ENCODE peak calls at places on chromosomes 5 and 9, in five cellular contexts. K is cardiac muscle cell, J is SK-N-SH, N is A673, Q is tibial artery. L is an unnamed sample.

GRCh38 chr9:97615439-97616072 is 17.6 kb downstream of the TSTD2 start:
- DNase-seq in K (peak; percentile 80), N (peak; percentile 74), Q (peak; percentile 69), J (peak; percentile 61), L (peak; percentile 43)

GRCh38 chr5:146647656-146648199 is 131.7 kb upstream of the GPR151 start:
- DNase-seq in K (no peak), N (no peak), J (peak; percentile 61), Q (no peak), L (no peak)

GRCh38 chr5:73901045-73901444 is 275.0 kb downstream of the ARHGEF28 start:
- DNase-seq in J (no peak), Q (no peak), K (peak; percentile 86), N (peak; percentile 41), L (no peak)

GRCh38 chr9:3074247-3074646 is 230.4 kb upstream of the PUM3 start:
- DNase-seq in Q (no peak), J (no peak), N (no peak), K (no peak), L (no peak)

GRCh38 chr5:122576266-122577016 is 198.4 kb upstream of the SNX2 start:
- DNase-seq in Q (no peak), N (no peak), J (no peak), K (peak; percentile 37), L (no peak)

GRCh38 chr5:53170748-53171349 is 61.3 kb upstream of the MOCS2 start:
- DNase-seq in Q (no peak), K (peak; percentile 62), N (peak; percentile 17), J (peak; percentile 30), L (no peak)

GRCh38 chr9:78884611-78885150 is 587.8 kb downstream of the PSAT1 start:
- DNase-seq in N (no peak), K (no peak), Q (no peak), J (no peak), L (no peak)

GRCh38 chr9:38415846-38416245 is 8.4 kb downstream of the IGFBPL1 start:
- DNase-seq in Q (no peak), K (no peak), N (no peak), J (no peak), L (no peak)

GRCh38 chr9:93900971-93901861 is 53.9 kb downstream of the BARX1 start:
- DNase-seq in J (no peak), N (no peak), K (no peak), Q (no peak), L (no peak)

GRCh38 chr5:5421149-5421960 is 1.1 kb upstream of the ICE1 start:
- DNase-seq in J (no peak), K (peak; percentile 25), N (peak; percentile 22), Q (no peak), L (no peak)

GRCh38 chr5:171462136-171462927 is 42.9 kb downstream of the FGF18 start:
- DNase-seq in K (no peak), J (no peak), N (no peak), Q (no peak), L (no peak)

GRCh38 chr9:21974230-21974541 is 20.0 kb downstream of the CDKN2A start:
- DNase-seq in K (no peak), Q (no peak), J (no peak), N (no peak), L (no peak)

GRCh38 chr5:85069659-85070640 is 685.3 kb upstream of the EDIL3 start:
- DNase-seq in N (peak; percentile 43), K (peak; percentile 2), Q (no peak), J (no peak), L (no peak)

GRCh38 chr9:21030389-21031035 is 928 bp downstream of the HACD4 start:
- DNase-seq in N (peak; percentile 58), Q (no peak), K (peak; percentile 24), J (no peak), L (no peak)

DNA sequence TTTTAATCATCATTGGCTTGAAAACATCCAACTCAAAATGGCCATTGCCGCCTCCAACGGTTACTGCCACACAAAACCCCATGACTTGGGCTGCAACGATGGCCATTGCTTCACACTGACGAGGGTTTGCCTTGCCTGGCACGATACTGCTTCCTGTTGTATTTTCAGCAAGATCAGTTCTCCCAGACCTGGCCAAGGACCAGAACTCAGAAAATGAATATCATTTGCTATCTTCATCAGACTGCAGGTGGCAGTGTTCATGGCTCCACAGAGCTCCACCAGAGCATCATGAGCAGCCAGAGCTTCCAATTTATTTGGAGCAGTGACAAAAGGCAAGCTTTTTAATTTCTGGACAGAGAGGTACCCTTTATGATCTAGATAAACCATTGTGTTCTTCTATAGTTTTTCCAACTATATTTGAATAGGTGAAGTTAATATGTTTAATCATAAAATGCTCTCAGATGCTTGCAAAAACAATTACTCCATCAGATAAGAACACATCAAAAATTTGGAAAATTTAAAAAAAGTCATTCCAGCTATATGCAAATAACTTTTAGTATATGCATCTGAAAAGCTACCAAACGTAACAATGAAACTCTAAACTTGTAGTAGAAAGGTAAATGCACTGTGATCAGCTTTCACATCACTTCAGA is 10.4 kb downstream of the AMACR start:
- DNase-seq in N (peak; percentile 81), Q (peak; percentile 80), J (peak; percentile 58), K (peak; percentile 88), L (peak; percentile 7)
- H3K4me3 ChIP-seq in N (no peak overlapping the region), Q (no peak overlapping the region), J (no peak overlapping the region), K (no peak overlapping the region), L (no peak overlapping the region)

GRCh38 chr9:4663956-4664355 is 1.9 kb downstream of the PLPP6 start:
- DNase-seq in Q (no peak), J (no peak), K (no peak), N (no peak), L (no peak)

GRCh38 chr9:4661165-4662095 is 664 bp upstream of the PLPP6 start:
- DNase-seq in Q (no peak), J (no peak), K (peak; percentile 83), N (peak; percentile 52), L (no peak)

GRCh38 chr9:4662989-4663792 is 1.1 kb downstream of the PLPP6 start:
- DNase-seq in N (peak; percentile 59), J (peak; percentile 21), K (no peak), Q (no peak), L (no peak)

GRCh38 chr9:4665357-4665756 is 923 bp downstream of the SPATA6L start:
- DNase-seq in J (peak; percentile 37), N (peak; percentile 86), K (peak; percentile 75), Q (no peak), L (no peak)

DNA sequence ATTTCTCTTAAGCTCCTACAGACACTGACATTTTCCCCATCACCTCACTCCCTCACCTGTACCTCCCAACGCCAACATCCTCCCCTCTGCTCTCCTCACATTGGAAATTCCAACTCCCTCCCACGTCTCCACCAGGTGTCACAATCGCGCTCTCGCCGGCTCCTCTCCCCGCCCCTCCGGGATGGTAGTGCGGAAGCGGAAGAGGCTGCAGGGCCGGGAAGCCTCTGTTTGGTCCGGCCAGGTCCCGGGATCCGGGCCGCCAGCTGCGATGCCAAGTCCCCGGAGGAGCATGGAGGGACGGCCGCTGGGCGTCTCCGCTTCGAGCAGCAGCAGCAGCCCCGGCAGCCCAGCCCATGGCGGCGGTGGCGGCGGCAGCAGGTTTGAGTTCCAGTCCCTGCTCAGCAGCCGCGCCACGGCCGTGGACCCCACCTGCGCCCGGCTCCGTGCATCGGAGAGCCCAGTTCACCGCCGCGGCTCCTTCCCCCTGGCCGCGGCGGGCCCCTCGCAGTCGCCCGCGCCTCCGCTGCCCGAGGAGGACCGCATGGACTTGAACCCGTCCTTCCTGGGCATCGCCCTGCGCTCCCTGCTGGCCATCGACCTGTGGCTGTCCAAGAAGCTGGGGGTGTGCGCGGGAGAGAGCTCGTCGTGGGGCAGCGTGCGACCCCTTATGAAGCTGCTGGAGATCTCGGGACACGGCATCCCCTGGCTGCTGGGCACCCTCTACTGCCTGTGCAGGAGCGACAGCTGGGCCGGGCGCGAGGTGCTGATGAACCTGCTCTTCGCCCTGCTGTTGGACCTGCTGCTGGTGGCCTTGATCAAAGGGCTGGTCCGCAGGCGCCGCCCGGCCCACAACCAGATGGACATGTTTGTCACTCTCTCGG is at the start of gene PLPP6:
- DNase-seq in Q (peak; percentile 92), N (peak; percentile 93), J (peak; percentile 92), K (peak; percentile 86), L (peak; percentile 74)
- H3K4me3 ChIP-seq in Q (peak within 1 kb of the TSS; percentile 83), N (peak within 1 kb of the TSS; percentile 79), J (peak within 1 kb of the TSS; percentile 88), K (peak within 1 kb of the TSS; percentile 87), L (peak within 1 kb of the TSS; percentile 37)

GRCh38 chr5:78562719-78563330 is 85.7 kb downstream of the LHFPL2 start:
- DNase-seq in K (no peak), N (no peak), Q (no peak), J (no peak), L (no peak)
- H3K4me3 ChIP-seq in K (no peak overlapping the region), N (no peak overlapping the region), Q (no peak overlapping the region), J (no peak overlapping the region), L (no peak overlapping the region)

GRCh38 chr9:79974806-79975422 is 403.1 kb downstream of the TLE4 start:
- DNase-seq in J (no peak), K (no peak), N (no peak), Q (no peak), L (no peak)

GRCh38 chr9:79975471-79976316 is 403.9 kb downstream of the TLE4 start:
- DNase-seq in K (no peak), Q (no peak), J (no peak), N (no peak), L (no peak)

GRCh38 chr9:79973627-79974026 is 401.9 kb downstream of the TLE4 start:
- DNase-seq in Q (no peak), K (no peak), J (no peak), N (no peak), L (no peak)

GRCh38 chr9:79977510-79978197 is 405.9 kb downstream of the TLE4 start:
- DNase-seq in K (no peak), Q (no peak), N (no peak), J (no peak), L (no peak)

GRCh38 chr9:79976501-79977444 is 405.0 kb downstream of the TLE4 start:
- DNase-seq in J (no peak), K (no peak), N (peak; percentile 17), Q (no peak), L (no peak)
- H3K4me3 ChIP-seq in J (no peak overlapping the region), K (no peak overlapping the region), N (no peak overlapping the region), Q (no peak overlapping the region), L (no peak overlapping the region)

GRCh38 chr9:130839237-130840111 is 4.4 kb downstream of the ABL1 start:
- DNase-seq in Q (no peak), J (no peak), K (no peak), N (no peak), L (no peak)
- H3K4me3 ChIP-seq in Q (peak overlapping the region; percentile 62), J (no peak overlapping the region), K (no peak overlapping the region), N (peak overlapping the region; percentile 16), L (no peak overlapping the region)

GRCh38 chr5:95734156-95734555 is 3.0 kb downstream of the RHOBTB3 start:
- DNase-seq in K (no peak), Q (no peak), N (no peak), J (no peak), L (no peak)

GRCh38 chr5:95733100-95733499 is 2.0 kb downstream of the RHOBTB3 start:
- DNase-seq in K (no peak), Q (no peak), J (no peak), N (no peak), L (no peak)

GRCh38 chr5:95735436-95735835 is 4.3 kb downstream of the RHOBTB3 start:
- DNase-seq in J (no peak), K (no peak), N (no peak), Q (no peak), L (no peak)

GRCh38 chr5:95731571-95732554 is 727 bp downstream of the RHOBTB3 start:
- DNase-seq in J (peak; percentile 75), Q (peak; percentile 46), N (peak; percentile 53), K (peak; percentile 56), L (peak; percentile 3)

GRCh38 chr5:95734916-95735315 is 3.8 kb downstream of the RHOBTB3 start:
- DNase-seq in J (no peak), Q (no peak), K (peak; percentile 78), N (no peak), L (no peak)
- H3K4me3 ChIP-seq in J (no peak overlapping the region), Q (peak overlapping the region; percentile 22), K (peak overlapping the region; percentile 96), N (no peak overlapping the region), L (no peak overlapping the region)